ENCODE peak calls at places on chromosomes 12 and 14, in four cellular contexts. U, T, Q and A are unnamed samples.

GRCh38 chr14:100317897-100318808 is 5.0 kb upstream of the SLC25A47 start:
- DNase-seq in U (peak; percentile 36), T (no peak), Q (no peak), A (peak; percentile 23)

GRCh38 chr14:100076133-100076532 is 10.9 kb downstream of the EVL start:
- DNase-seq in U (no peak), T (no peak), Q (no peak), A (no peak)

GRCh38 chr12:75529826-75530225 is 18.4 kb upstream of the KRR1 start:
- DNase-seq in U (no peak), T (no peak), Q (no peak), A (no peak)

GRCh38 chr12:16766736-16767135 is 160.8 kb upstream of the LMO3 start:
- DNase-seq in U (no peak), T (no peak), Q (no peak), A (no peak)

GRCh38 chr12:115132906-115133305 is 448.9 kb upstream of the TBX3 start:
- DNase-seq in U (no peak), T (no peak), Q (no peak), A (no peak)

GRCh38 chr14:88380405-88380804 is 5.1 kb upstream of the SPATA7 start:
- DNase-seq in U (no peak), T (peak; percentile 1), Q (no peak), A (no peak)

GRCh38 chr14:96309128-96309906 is 53.3 kb downstream of the BDKRB1 start:
- DNase-seq in U (no peak), T (no peak), Q (no peak), A (no peak)

GRCh38 chr12:46499226-46499625 is 126.7 kb upstream of the SLC38A2 start:
- DNase-seq in U (no peak), T (no peak), Q (no peak), A (no peak)

GRCh38 chr12:87756721-87757120 is 272.5 kb downstream of the C12orf50 start:
- DNase-seq in U (no peak), T (no peak), Q (no peak), A (no peak)

GRCh38 chr14:77014004-77014604 is 14.4 kb downstream of the IRF2BPL start:
- DNase-seq in U (no peak), T (no peak), Q (peak; percentile 30), A (peak; percentile 51)

GRCh38 chr12:45339035-45339434 is 123.1 kb downstream of the ANO6 start:
- DNase-seq in U (no peak), T (no peak), Q (no peak), A (no peak)

GRCh38 chr14:77158175-77158908 is 16.8 kb upstream of the ZDHHC22 start:
- DNase-seq in U (no peak), T (no peak), Q (peak; percentile 78), A (peak; percentile 83)

GRCh38 chr12:101924647-101925046 is 47.3 kb downstream of the DRAM1 start:
- DNase-seq in U (no peak), T (no peak), Q (no peak), A (no peak)

GRCh38 chr12:124233041-124233836 is 61.7 kb upstream of the RFLNA start:
- DNase-seq in U (no peak), T (no peak), Q (no peak), A (no peak)

GRCh38 chr12:58896278-58896677 is 24.0 kb downstream of the LRIG3 start:
- DNase-seq in U (no peak), T (no peak), Q (no peak), A (no peak)

GRCh38 chr14:67776653-67777322 is 39.6 kb downstream of the ZFYVE26 start:
- DNase-seq in U (no peak), T (no peak), Q (no peak), A (no peak)

GRCh38 chr12:67512061-67512460 is 136.5 kb upstream of the DYRK2 start:
- DNase-seq in U (no peak), T (no peak), Q (no peak), A (no peak)

GRCh38 chr12:114400395-114400794 is 5.5 kb downstream of the TBX5 start:
- DNase-seq in U (no peak), T (no peak), Q (no peak), A (no peak)

GRCh38 chr12:65432606-65433005 is 154.1 kb downstream of the MSRB3 start:
- DNase-seq in U (no peak), T (no peak), Q (no peak), A (no peak)

GRCh38 chr12:14884458-14884878 is 1.2 kb downstream of the MGP start:
- DNase-seq in U (no peak), T (no peak), Q (no peak), A (no peak)

GRCh38 chr12:60394680-60395079 is 798.9 kb downstream of the SLC16A7 start:
- DNase-seq in U (no peak), T (no peak), Q (no peak), A (no peak)

GRCh38 chr14:64566651-64567122 is 16.9 kb downstream of the PPP1R36 start:
- DNase-seq in U (no peak), T (no peak), Q (no peak), A (no peak)

GRCh38 chr14:61444215-61444768 is 122.9 kb downstream of the PRKCH start:
- DNase-seq in U (no peak), T (no peak), Q (no peak), A (no peak)

GRCh38 chr14:48690349-48690748 is 895.8 kb downstream of the RPS29 start:
- DNase-seq in U (no peak), T (no peak), Q (no peak), A (no peak)

GRCh38 chr12:130014485-130014807 is 110.6 kb upstream of the TMEM132D start:
- DNase-seq in U (no peak), T (no peak), Q (no peak), A (no peak)

GRCh38 chr14:52073251-52073650 is 4.4 kb upstream of the NID2 start:
- DNase-seq in U (no peak), T (no peak), Q (no peak), A (no peak)

GRCh38 chr14:22059201-22059600 is 385.6 kb upstream of the OR4E1 start:
- DNase-seq in U (no peak), T (no peak), Q (no peak), A (no peak)

GRCh38 chr12:124592481-124593160 is 25.2 kb upstream of the NCOR2 start:
- DNase-seq in U (no peak), T (no peak), Q (no peak), A (no peak)

GRCh38 chr14:74548881-74549280 is 55.3 kb downstream of the ISCA2 start:
- DNase-seq in U (no peak), T (no peak), Q (no peak), A (no peak)